ENCODE peak calls at places on chromosomes 6 and 20, in four cellular contexts. F, Y, E and A are unnamed samples.

GRCh38 chr6:33123732-33124524 is 48.1 kb downstream of the HLA-DPB1 start:
- DNase-seq in F (peak; percentile 36), Y (peak; percentile 37), E (peak; percentile 42), A (no peak)

GRCh38 chr6:41705996-41706835 is 29.2 kb downstream of the TFEB start:
- DNase-seq in F (peak; percentile 80), Y (peak; percentile 57), E (peak; percentile 90), A (peak; percentile 14)

GRCh38 chr6:36829919-36830544 is 9.2 kb downstream of the CPNE5 start:
- DNase-seq in F (peak; percentile 27), Y (peak; percentile 73), E (no peak), A (peak; percentile 82)

GRCh38 chr20:38828514-38829295 is 23.2 kb downstream of the PPP1R16B start:
- DNase-seq in F (no peak), Y (no peak), E (no peak), A (no peak)

GRCh38 chr20:20465259-20465658 is 97.4 kb downstream of the INSM1 start:
- DNase-seq in F (no peak), Y (no peak), E (no peak), A (no peak)

GRCh38 chr6:136723780-136724179 is 68.5 kb downstream of the MAP3K5 start:
- DNase-seq in F (no peak), Y (no peak), E (no peak), A (peak; percentile 67)

GRCh38 chr6:86756623-86757246 is 180.6 kb upstream of the HTR1E start:
- DNase-seq in F (no peak), Y (no peak), E (no peak), A (no peak)

GRCh38 chr20:2907519-2907918 is 34.2 kb downstream of the PTPRA start:
- DNase-seq in F (no peak), Y (no peak), E (no peak), A (no peak)

GRCh38 chr20:38623061-38623460 is 21.5 kb downstream of the ARHGAP40 start:
- DNase-seq in F (no peak), Y (no peak), E (no peak), A (no peak)

GRCh38 chr6:134317471-134318131 is at the start of gene SGK1:
- DNase-seq in F (peak; percentile 20), Y (peak; percentile 72), E (peak; percentile 25), A (peak; percentile 29)

GRCh38 chr20:12252793-12253192 is 335.1 kb downstream of the BTBD3 start:
- DNase-seq in F (no peak), Y (no peak), E (no peak), A (no peak)

GRCh38 chr6:45741437-45742166 is 274.1 kb downstream of the CLIC5 start:
- DNase-seq in F (no peak), Y (peak; percentile 22), E (no peak), A (no peak)

GRCh38 chr6:81896561-81896960 is 144.1 kb upstream of the TENT5A start:
- DNase-seq in F (no peak), Y (no peak), E (no peak), A (no peak)

GRCh38 chr6:29447670-29448069 is 8.6 kb downstream of the OR10C1 start:
- DNase-seq in F (peak; percentile 46), Y (no peak), E (peak; percentile 16), A (no peak)

GRCh38 chr6:75480425-75480824 is 13.2 kb downstream of the FILIP1 start:
- DNase-seq in F (no peak), Y (no peak), E (no peak), A (no peak)

GRCh38 chr6:110999634-111000270 is 17.9 kb downstream of the RPF2 start:
- DNase-seq in F (peak; percentile 19), Y (peak; percentile 68), E (peak; percentile 17), A (peak; percentile 59)

GRCh38 chr20:41124451-41125094 is 12.8 kb upstream of the PLCG1 start:
- DNase-seq in F (no peak), Y (no peak), E (no peak), A (no peak)

GRCh38 chr6:151914475-151914874 is 107.0 kb downstream of the ESR1 start:
- DNase-seq in F (peak; percentile 22), Y (peak; percentile 47), E (no peak), A (no peak)

GRCh38 chr6:64737418-64737817 is 969.6 kb downstream of the EYS start:
- DNase-seq in F (no peak), Y (peak; percentile 74), E (no peak), A (no peak)

GRCh38 chr20:32034581-32035397 is 17.3 kb upstream of the HCK start:
- DNase-seq in F (no peak), Y (no peak), E (no peak), A (no peak)
- TF ChIP-seq CTCF in F (no peak), Y (no peak), E (peak; percentile 6), A (no peak)

GRCh38 chr6:17099401-17100059 is 2.3 kb upstream of the STMND1 start:
- DNase-seq in F (no peak), Y (no peak), E (no peak), A (no peak)

GRCh38 chr6:17107768-17108325 is 6.0 kb downstream of the STMND1 start:
- DNase-seq in F (no peak), Y (no peak), E (no peak), A (no peak)

GRCh38 chr6:17102258-17102870 is 514 bp downstream of the STMND1 start:
- DNase-seq in F (no peak), Y (no peak), E (no peak), A (no peak)

GRCh38 chr6:17101422-17102257 is at the start of gene STMND1:
- DNase-seq in F (peak; percentile 29), Y (peak; percentile 33), E (peak; percentile 45), A (peak; percentile 17)

GRCh38 chr6:17103715-17104114 is 1.9 kb downstream of the STMND1 start:
- DNase-seq in F (no peak), Y (no peak), E (no peak), A (no peak)
- TF ChIP-seq CTCF in F (no peak), Y (peak; percentile 36), E (peak; percentile 27), A (no peak)

GRCh38 chr6:107185570-107185969 is 70.3 kb upstream of the BEND3 start:
- DNase-seq in F (no peak), Y (peak; percentile 50), E (peak; percentile 65), A (peak; percentile 22)
- TF ChIP-seq CTCF in F (no peak), Y (peak; percentile 46), E (peak; percentile 46), A (no peak)

DNA sequence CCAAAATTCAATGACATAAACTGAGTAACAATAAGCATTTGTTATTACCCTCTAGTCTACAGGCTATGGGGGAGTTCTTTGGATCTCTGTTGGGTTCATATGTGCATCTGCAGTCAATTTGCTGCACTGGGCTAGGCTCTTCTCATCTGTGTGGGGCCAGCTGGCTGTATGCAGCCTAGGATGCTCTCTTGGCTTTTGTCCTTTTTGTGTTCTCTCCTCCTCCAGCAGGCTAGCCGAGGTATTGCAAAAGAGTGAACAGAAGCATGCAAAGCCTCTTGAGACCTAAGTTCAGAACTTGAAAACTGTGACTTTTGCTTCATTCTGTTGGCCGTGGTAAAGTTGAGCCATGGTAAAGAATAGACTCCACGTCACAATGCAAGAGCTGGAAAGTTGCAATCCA is 62.8 kb upstream of the FOXO3 start:
- DNase-seq in F (peak; percentile 15), Y (peak; percentile 72), E (peak; percentile 48), A (peak; percentile 59)
- TF ChIP-seq CTCF in F (no peak), Y (peak; percentile 80), E (peak; percentile 68), A (peak; percentile 69)

GRCh38 chr6:167500961-167501360 is 176.1 kb downstream of the TTLL2 start:
- DNase-seq in F (no peak), Y (no peak), E (no peak), A (no peak)

GRCh38 chr6:167502471-167502870 is 177.6 kb downstream of the TTLL2 start:
- DNase-seq in F (no peak), Y (no peak), E (no peak), A (no peak)

GRCh38 chr6:167504412-167504961 is 179.6 kb downstream of the TTLL2 start:
- DNase-seq in F (no peak), Y (no peak), E (no peak), A (no peak)

GRCh38 chr6:167499161-167499660 is 174.3 kb downstream of the TTLL2 start:
- DNase-seq in F (no peak), Y (no peak), E (no peak), A (no peak)

GRCh38 chr6:167501831-167502385 is 177.0 kb downstream of the TTLL2 start:
- DNase-seq in F (no peak), Y (peak; percentile 33), E (peak; percentile 51), A (no peak)
- TF ChIP-seq CTCF in F (no peak), Y (peak; percentile 33), E (peak; percentile 31), A (peak; percentile 8)

DNA sequence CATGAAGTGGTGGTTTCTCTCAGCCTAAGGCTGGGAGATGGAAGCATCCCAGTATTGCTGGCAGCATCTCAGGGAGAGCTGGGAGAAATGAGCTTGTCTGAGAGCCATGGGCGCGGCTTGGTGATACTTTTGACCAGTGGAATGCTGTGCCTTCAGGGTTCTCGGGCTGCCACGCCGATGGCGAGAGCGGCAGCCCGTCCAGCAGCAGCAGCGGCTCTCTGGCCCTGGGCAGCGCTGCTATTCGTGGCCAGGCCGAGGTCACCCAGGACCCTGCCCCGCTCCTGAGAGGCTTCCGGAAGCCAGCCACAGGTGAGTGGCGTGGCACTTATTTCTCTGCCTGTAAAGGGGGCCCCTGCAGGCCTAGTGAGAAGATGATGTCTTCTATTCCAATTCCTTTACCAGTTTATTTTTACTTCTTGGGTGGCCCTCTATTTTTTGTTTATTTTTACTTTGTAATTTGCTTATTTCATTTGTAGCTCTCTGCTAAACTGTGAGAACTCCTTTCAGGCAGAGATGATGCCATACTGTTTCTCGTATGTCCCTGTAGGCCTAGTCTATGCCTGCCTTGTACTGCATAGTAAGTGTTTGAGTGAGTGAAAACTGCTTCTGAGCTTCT is 71.7 kb downstream of the ASXL1 start:
- DNase-seq in F (no peak), Y (no peak), E (no peak), A (no peak)
- TF ChIP-seq CTCF in F (no peak), Y (no peak), E (no peak), A (no peak)